ENCODE peak calls at places on chromosome 9, in five cellular contexts. B is HCT116, C is left kidney, Z is DMS53, L is ureter. D is an unnamed sample.

GRCh38 chr9:14283276-14283675 is 30.7 kb downstream of the NFIB start:
- DNase-seq in B (no peak), C (peak), Z (no peak), L (no peak), D (no peak)

GRCh38 chr9:95874303-95874988 is 1.0 kb upstream of the ERCC6L2 start:
- DNase-seq in B (no peak), C (peak), Z (peak), L (no peak), D (no peak)

GRCh38 chr9:28289732-28290131 is 716.5 kb upstream of the C9orf72 start:
- DNase-seq in B (no peak), C (peak), Z (no peak), L (no peak), D (no peak)

GRCh38 chr9:90578116-90578815 is 64.4 kb downstream of the DIRAS2 start:
- DNase-seq in B (no peak), C (no peak), Z (no peak), L (no peak), D (no peak)

GRCh38 chr9:118336952-118337349 is 632.7 kb downstream of the TLR4 start:
- DNase-seq in B (no peak), C (no peak), Z (no peak), L (no peak), D (no peak)

GRCh38 chr9:121914017-121914595 is 179.0 kb downstream of the TTLL11 start:
- DNase-seq in B (no peak), C (no peak), Z (no peak), L (no peak), D (no peak)

GRCh38 chr9:110668528-110669167 is at the start of gene MUSK:
- DNase-seq in B (no peak), C (no peak), Z (no peak), L (no peak), D (no peak)

GRCh38 chr9:129386812-129387177 is 208.7 kb upstream of the IER5L start:
- DNase-seq in B (no peak), C (no peak), Z (no peak), L (no peak), D (no peak)

GRCh38 chr9:134693641-134694367 is 52.2 kb downstream of the COL5A1 start:
- DNase-seq in B (no peak), C (no peak), Z (no peak), L (no peak), D (no peak)

GRCh38 chr9:77005216-77005615 is 14.2 kb upstream of the FOXB2 start:
- DNase-seq in B (no peak), C (peak), Z (no peak), L (no peak), D (no peak)

GRCh38 chr9:89377411-89377810 is 59.1 kb downstream of the SECISBP2 start:
- DNase-seq in B (no peak), C (no peak), Z (no peak), L (no peak), D (no peak)

GRCh38 chr9:7146582-7146981 is 388.8 kb downstream of the KDM4C start:
- DNase-seq in B (no peak), C (no peak), Z (no peak), L (no peak), D (no peak)

GRCh38 chr9:22457448-22457847 is 10.8 kb downstream of the DMRTA1 start:
- DNase-seq in B (no peak), C (no peak), Z (peak), L (no peak), D (no peak)

GRCh38 chr9:6184749-6185645 is 30.6 kb upstream of the IL33 start:
- DNase-seq in B (no peak), C (no peak), Z (no peak), L (no peak), D (no peak)

GRCh38 chr9:87875839-87876545 is 6.7 kb upstream of the SPATA31E1 start:
- DNase-seq in B (no peak), C (peak), Z (no peak), L (peak), D (no peak)

GRCh38 chr9:35856882-35857281 is 13.3 kb downstream of the OR13J1 start:
- DNase-seq in B (no peak), C (no peak), Z (no peak), L (no peak), D (no peak)

GRCh38 chr9:133639613-133640012 is 3.5 kb downstream of the DBH start:
- DNase-seq in B (no peak), C (no peak), Z (no peak), L (no peak), D (no peak)

GRCh38 chr9:98429613-98430012 is 174.2 kb upstream of the TBC1D2 start:
- DNase-seq in B (no peak), C (no peak), Z (no peak), L (no peak), D (no peak)

GRCh38 chr9:21993893-21994525 is at the start of gene CDKN2A:
- DNase-seq in B (no peak), C (peak), Z (peak), L (no peak), D (peak)

GRCh38 chr9:130689937-130690700 is 3.5 kb upstream of the EXOSC2 start:
- DNase-seq in B (peak), C (peak), Z (peak), L (peak), D (no peak)

GRCh38 chr9:82363666-82364065 is 375.1 kb downstream of the SPATA31D1 start:
- DNase-seq in B (no peak), C (no peak), Z (no peak), L (no peak), D (no peak)

GRCh38 chr9:113164536-113165300 is 13.9 kb downstream of the SLC31A2 start:
- DNase-seq in B (no peak), C (no peak), Z (no peak), L (no peak), D (no peak)